ENCODE peak calls at places on chromosomes 6 and 20, in seven cellular contexts. Y, G, V, T, I, C and Z are unnamed samples. For H3K4me1, the result is how much of the 10 kb centered on the place peaks cover.

GRCh38 chr20:25218492-25218891 is 23.0 kb downstream of the ENTPD6 start:
- DNase-seq in G (no peak), T (no peak), V (no peak), I (no peak), Y (no peak), C (no peak), Z (no peak)

GRCh38 chr20:13870349-13870748 is 85.5 kb downstream of the NDUFAF5 start:
- DNase-seq in Y (no peak), T (no peak), V (peak), C (no peak), I (no peak), G (no peak), Z (no peak)

GRCh38 chr20:57932227-57932864 is 222.5 kb upstream of the PMEPA1 start:
- DNase-seq in Y (no peak), G (no peak), C (no peak), I (no peak), V (no peak), T (no peak), Z (no peak)

GRCh38 chr6:85676086-85676729 is 33.5 kb upstream of the SYNCRIP start:
- DNase-seq in V (no peak), G (no peak), Y (no peak), I (peak), C (no peak), T (no peak), Z (no peak)

GRCh38 chr20:645318-646106 is 7.5 kb downstream of the SRXN1 start:
- DNase-seq in C (peak), Y (peak), T (peak), V (peak), I (peak), G (peak), Z (no peak)

GRCh38 chr6:100346203-100346602 is 118.5 kb downstream of the SIM1 start:
- DNase-seq in Y (no peak), V (no peak), C (no peak), T (no peak), G (no peak), I (peak), Z (no peak)

GRCh38 chr20:24915892-24916291 is 33.2 kb upstream of the CST7 start:
- DNase-seq in T (no peak), C (no peak), V (no peak), Y (no peak), I (no peak), G (no peak), Z (no peak)

GRCh38 chr20:61744691-61745396 is 320.8 kb downstream of the TAF4 start:
- DNase-seq in C (no peak), V (no peak), G (peak), I (peak), T (no peak), Y (no peak), Z (peak)

GRCh38 chr6:28863607-28864320 is 60.0 kb downstream of the TRIM27 start:
- DNase-seq in G (peak), V (peak), I (peak), T (peak), Y (peak), C (no peak), Z (peak)

GRCh38 chr20:58991720-58992119 is 10.7 kb downstream of the NELFCD start:
- DNase-seq in G (no peak), T (no peak), I (no peak), C (no peak), Y (no peak), V (no peak), Z (peak)

GRCh38 chr6:88311561-88311960 is 145.4 kb upstream of the CNR1 start:
- DNase-seq in Y (no peak), V (no peak), T (no peak), C (no peak), G (no peak), I (no peak), Z (no peak)

GRCh38 chr6:7165736-7166296 is 58.1 kb downstream of the RREB1 start:
- DNase-seq in V (peak), T (no peak), G (no peak), C (no peak), I (no peak), Y (peak), Z (no peak)

GRCh38 chr20:39600156-39600555 is 638.0 kb downstream of the DHX35 start:
- DNase-seq in G (no peak), C (no peak), V (no peak), I (no peak), Y (no peak), T (no peak), Z (no peak)

GRCh38 chr6:37134622-37135191 is 35.2 kb upstream of the PIM1 start:
- DNase-seq in G (peak), C (no peak), T (peak), V (no peak), I (peak), Y (no peak), Z (peak)

GRCh38 chr6:149176971-149177667 is 140.4 kb upstream of the TAB2 start:
- DNase-seq in V (no peak), I (no peak), T (peak), Y (no peak), G (no peak), C (no peak), Z (no peak)

GRCh38 chr6:56808871-56809359 is 146.0 kb upstream of the BEND6 start:
- DNase-seq in V (peak), G (no peak), Y (no peak), I (peak), C (no peak), T (no peak), Z (no peak)

GRCh38 chr20:11982289-11982957 is 64.7 kb downstream of the BTBD3 start:
- DNase-seq in I (no peak), V (no peak), G (no peak), C (no peak), Y (no peak), T (peak), Z (no peak)
- H3K4me1 ChIP-seq in I (under half), V (under half), G (under half), C (under half), Y (under half), T (under half), Z (under half)

DNA sequence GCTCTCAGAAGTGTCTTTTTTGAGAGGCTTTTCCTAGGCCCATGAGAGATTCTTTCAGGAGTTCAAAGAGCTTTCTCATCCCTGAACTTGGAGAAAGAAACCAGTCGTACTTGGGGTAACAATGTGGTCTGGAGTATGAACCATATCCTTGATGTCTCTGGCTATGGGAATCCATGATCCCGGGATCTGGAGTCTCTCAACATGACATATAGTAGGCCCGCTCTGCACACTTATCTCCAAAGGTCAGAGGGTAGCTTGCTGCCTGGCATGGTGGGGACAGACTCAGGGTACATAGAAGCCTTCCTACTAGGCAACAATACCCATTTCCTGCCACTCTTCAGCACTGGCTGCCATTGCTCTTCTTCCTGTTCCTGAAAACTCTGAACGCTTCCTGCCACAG is 42.2 kb upstream of the NFATC2 start:
- DNase-seq in C (no peak), Y (no peak), T (no peak), I (no peak), V (no peak), G (no peak), Z (no peak)
- H3K4me1 ChIP-seq in C (under half), Y (under half), T (under half), I (under half), V (under half), G (under half), Z (under half)

GRCh38 chr6:129280719-129281118 is 397.8 kb downstream of the LAMA2 start:
- DNase-seq in I (no peak), C (no peak), G (no peak), V (no peak), Y (no peak), T (no peak), Z (no peak)
- H3K4me1 ChIP-seq in I (under half), C (under half), G (under half), V (under half), Y (under half), T (under half), Z (under half)

GRCh38 chr20:10619427-10619826 is 54.4 kb downstream of the JAG1 start:
- DNase-seq in G (no peak), V (peak), T (no peak), I (peak), C (no peak), Y (peak), Z (no peak)

GRCh38 chr20:10622657-10623418 is 51.0 kb downstream of the JAG1 start:
- DNase-seq in G (peak), C (no peak), T (no peak), I (peak), V (no peak), Y (no peak), Z (no peak)

GRCh38 chr20:10618611-10619245 is 55.1 kb downstream of the JAG1 start:
- DNase-seq in V (peak), T (no peak), Y (no peak), C (no peak), G (no peak), I (peak), Z (no peak)

GRCh38 chr20:10625641-10626040 is 48.2 kb downstream of the JAG1 start:
- DNase-seq in Y (no peak), I (peak), T (no peak), V (no peak), C (no peak), G (no peak), Z (no peak)

DNA sequence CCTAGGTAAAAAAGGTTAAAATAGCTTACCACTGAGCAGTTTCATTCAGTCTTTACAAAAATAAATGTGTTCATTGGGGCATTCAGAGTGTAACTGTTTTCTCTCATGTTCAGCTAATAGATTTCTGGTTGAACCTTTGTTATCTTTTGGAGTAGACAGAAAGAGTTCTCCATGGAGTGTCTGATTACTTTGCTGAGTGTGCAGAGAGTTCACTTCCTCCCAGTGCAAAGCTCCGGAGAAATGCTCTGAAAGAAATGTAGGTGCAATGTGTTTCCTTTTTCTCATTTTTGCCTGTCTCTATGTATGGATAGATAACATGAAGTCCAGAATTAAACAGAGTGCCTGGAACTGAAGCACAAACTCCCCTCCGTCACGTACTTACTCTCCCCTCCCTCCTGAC is 52.6 kb downstream of the JAG1 start:
- DNase-seq in T (no peak), Y (no peak), G (no peak), C (no peak), V (no peak), I (no peak), Z (no peak)
- H3K4me1 ChIP-seq in T (under half), Y (under half), G (under half), C (under half), V (under half), I (under half), Z (under half)

GRCh38 chr6:107534762-107535161 is 44.8 kb downstream of the SOBP start:
- DNase-seq in V (peak), T (no peak), I (peak), G (no peak), C (peak), Y (no peak), Z (no peak)
- H3K4me1 ChIP-seq in V (half or more), T (under half), I (under half), G (under half), C (under half), Y (under half), Z (under half)

GRCh38 chr20:63240004-63240403 is 4.3 kb downstream of the BIRC7 start:
- DNase-seq in V (no peak), G (no peak), C (no peak), I (no peak), Y (no peak), T (no peak), Z (no peak)
- H3K4me1 ChIP-seq in V (under half), G (under half), C (under half), I (under half), Y (under half), T (under half), Z (under half)

GRCh38 chr20:41138527-41139226 is 1.3 kb downstream of the PLCG1 start:
- DNase-seq in G (no peak), T (no peak), C (no peak), V (peak), Y (no peak), I (peak), Z (peak)
- H3K4me1 ChIP-seq in G (under half), T (under half), C (under half), V (half or more), Y (under half), I (under half), Z (under half)

DNA sequence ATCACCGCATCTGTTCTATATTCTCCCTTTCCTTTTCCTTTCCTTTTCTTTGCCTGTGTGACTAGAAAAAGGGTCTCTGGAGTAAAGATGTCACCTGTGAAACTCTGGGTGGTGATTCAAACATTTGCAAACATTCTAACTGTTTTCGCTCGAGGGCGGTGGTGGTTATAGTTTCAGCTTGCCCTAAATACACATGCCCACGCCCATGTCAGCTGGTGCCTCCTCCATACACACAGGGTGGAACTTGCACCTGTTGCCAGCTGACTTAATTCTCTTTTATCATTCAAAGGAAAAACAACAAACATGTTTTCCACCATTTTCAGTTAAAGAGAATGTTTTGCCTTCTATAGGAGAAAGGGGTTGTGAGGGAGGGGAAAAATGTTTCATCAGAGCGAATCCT is 381.9 kb upstream of the ARID1B start:
- DNase-seq in Y (no peak), C (no peak), T (no peak), V (no peak), G (no peak), I (no peak), Z (no peak)
- H3K4me1 ChIP-seq in Y (under half), C (under half), T (under half), V (under half), G (under half), I (under half), Z (under half)